ENCODE peak calls at places on chromosomes 13 and 19, in seven cellular contexts. A is Panc1, R is astrocyte of the spinal cord, T is DND-41, S is MM.1S, C is suprapubic skin, I is A549. K is an unnamed sample.

GRCh38 chr13:75704942-75705320 is 68.8 kb downstream of the LMO7 start:
- DNase-seq in A (no peak), R (no peak), T (no peak), S (no peak), C (peak; percentile 75), I (no peak), K (peak; percentile 34)

GRCh38 chr19:38452430-38453366 is 19.2 kb downstream of the RYR1 start:
- DNase-seq in A (no peak), R (no peak), T (peak; percentile 22), S (no peak), C (no peak), I (no peak), K (no peak)

GRCh38 chr13:100602472-100603142 is 14.0 kb upstream of the GGACT start:
- DNase-seq in A (no peak), R (no peak), T (no peak), S (no peak), C (no peak), I (no peak), K (no peak)

GRCh38 chr19:7176792-7177191 is 107.3 kb downstream of the ZNF557 start:
- DNase-seq in A (no peak), R (no peak), T (no peak), S (no peak), C (no peak), I (no peak), K (no peak)

GRCh38 chr13:34413538-34414210 is 528.4 kb upstream of the NBEA start:
- DNase-seq in A (no peak), R (no peak), T (no peak), S (no peak), C (no peak), I (no peak), K (no peak)

GRCh38 chr13:36297600-36298338 is at the start of gene CCDC169:
- DNase-seq in A (no peak), R (peak; percentile 70), T (no peak), S (peak; percentile 60), C (peak; percentile 83), I (peak; percentile 32), K (peak; percentile 72)

GRCh38 chr13:78102121-78102677 is 183.6 kb upstream of the EDNRB start:
- DNase-seq in A (no peak), R (peak; percentile 14), T (no peak), S (peak; percentile 78), C (no peak), I (no peak), K (peak; percentile 91)

GRCh38 chr13:57624565-57625435 is 6.7 kb upstream of the PCDH17 start:
- DNase-seq in A (no peak), R (peak; percentile 68), T (no peak), S (peak; percentile 18), C (no peak), I (no peak), K (peak; percentile 68)

GRCh38 chr13:43159007-43159406 is 135.6 kb downstream of the DNAJC15 start:
- DNase-seq in A (no peak), R (peak; percentile 62), T (no peak), S (no peak), C (no peak), I (no peak), K (peak; percentile 66)

GRCh38 chr13:64347662-64348061 is 2882.5 kb downstream of the PCDH9 start:
- DNase-seq in A (no peak), R (no peak), T (no peak), S (no peak), C (no peak), I (no peak), K (peak; percentile 40)

GRCh38 chr19:42086770-42087550 is 11.0 kb downstream of the ZNF574 start:
- DNase-seq in A (no peak), R (peak; percentile 84), T (no peak), S (no peak), C (no peak), I (no peak), K (peak; percentile 47)

GRCh38 chr19:21256722-21257121 is 72.5 kb downstream of the ZNF708 start:
- DNase-seq in A (no peak), R (no peak), T (no peak), S (no peak), C (no peak), I (peak; percentile 20), K (peak; percentile 34)

GRCh38 chr13:63910406-63910957 is 2494.8 kb upstream of the PCDH20 start:
- DNase-seq in A (no peak), R (peak; percentile 45), T (no peak), S (no peak), C (no peak), I (no peak), K (peak; percentile 19)

DNA sequence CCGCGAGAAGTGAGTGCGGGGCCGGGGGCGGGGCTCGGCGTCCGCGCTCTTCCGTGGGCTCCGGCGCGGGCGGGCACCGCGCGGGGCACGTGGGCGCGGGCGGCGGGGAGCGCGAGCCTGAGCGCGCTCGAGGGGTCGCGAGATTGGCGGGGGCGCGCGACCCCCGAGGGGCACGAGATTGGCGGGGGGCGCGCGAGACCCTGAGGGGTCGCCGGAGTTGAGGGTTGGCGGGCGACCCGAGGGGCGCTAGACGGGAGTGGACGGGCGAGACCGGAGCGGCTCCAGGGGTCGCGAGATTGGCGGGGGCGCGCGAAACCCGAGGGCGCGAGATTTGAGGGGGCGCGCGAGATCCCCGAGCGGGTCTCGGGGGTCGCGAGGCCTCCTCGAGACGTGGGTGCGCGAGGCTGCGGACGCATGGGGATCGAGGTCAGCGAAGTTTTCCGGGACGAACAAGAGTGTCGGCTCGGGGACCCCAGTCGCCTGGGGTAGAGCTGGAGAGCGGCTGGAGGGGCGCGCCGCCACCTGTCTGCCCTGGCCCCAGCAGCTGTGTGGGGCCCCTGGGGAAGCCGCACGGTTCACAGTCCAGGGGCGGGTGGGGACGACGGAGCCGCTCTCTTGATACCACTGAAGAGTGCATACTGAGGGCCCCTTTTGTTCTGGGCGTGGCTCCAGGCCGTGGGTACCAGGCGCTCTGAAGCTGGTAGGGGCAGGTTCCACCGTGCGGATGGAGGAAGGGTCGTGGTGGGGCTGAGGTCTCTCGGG is 682 bp downstream of the SSBP4 start:
- DNase-seq in A (no peak), R (no peak), T (peak; percentile 71), S (no peak), C (peak; percentile 85), I (no peak), K (no peak)
- H3K4me3 ChIP-seq in A (peak overlapping the region; percentile 73), R (peak overlapping the region; percentile 71), T (peak overlapping the region; percentile 70), S (peak overlapping the region; percentile 49), C (peak overlapping the region; percentile 68), I (peak overlapping the region; percentile 77), K (peak overlapping the region; percentile 83)

DNA sequence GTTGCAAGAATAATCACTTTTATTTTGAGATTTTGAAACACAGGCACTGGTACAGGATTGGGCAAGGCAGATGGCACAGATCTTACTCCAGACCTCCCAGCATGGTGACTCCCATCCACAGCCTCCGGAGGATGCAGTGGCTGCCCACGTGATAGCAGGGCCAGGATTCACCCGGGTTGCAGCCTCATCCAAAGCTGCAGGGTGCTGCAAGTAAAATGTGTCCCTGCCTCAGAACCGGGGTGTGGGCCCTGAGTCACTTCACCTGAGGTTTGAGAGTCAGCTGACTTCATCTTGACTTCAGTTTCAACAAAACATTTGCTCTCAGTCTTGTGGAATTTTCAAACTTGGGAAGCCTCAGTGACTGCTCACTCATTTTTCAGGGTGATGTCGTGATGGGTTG is 201.9 kb downstream of the FGF9 start:
- DNase-seq in A (no peak), R (no peak), T (no peak), S (no peak), C (no peak), I (no peak), K (no peak)
- TF ChIP-seq CTCF in A (no peak), R (no peak), T (no peak), S (no peak), C (no peak), I (no peak), K (no peak)

GRCh38 chr13:94707400-94708021 is 4.8 kb downstream of the SOX21 start:
- DNase-seq in A (no peak), R (peak; percentile 7), T (no peak), S (no peak), C (no peak), I (peak; percentile 48), K (no peak)
- H3K4me3 ChIP-seq in A (peak overlapping the region; percentile 59), R (peak overlapping the region; percentile 29), T (no peak overlapping the region), S (no peak overlapping the region), C (peak overlapping the region; percentile 35), I (peak overlapping the region; percentile 34), K (no peak overlapping the region)

GRCh38 chr13:79621902-79622301 is 140.9 kb downstream of the NDFIP2 start:
- DNase-seq in A (no peak), R (no peak), T (no peak), S (peak; percentile 12), C (no peak), I (no peak), K (no peak)
- TF ChIP-seq CTCF in A (no peak), R (no peak), T (no peak), S (no peak), C (no peak), I (no peak), K (no peak)

DNA sequence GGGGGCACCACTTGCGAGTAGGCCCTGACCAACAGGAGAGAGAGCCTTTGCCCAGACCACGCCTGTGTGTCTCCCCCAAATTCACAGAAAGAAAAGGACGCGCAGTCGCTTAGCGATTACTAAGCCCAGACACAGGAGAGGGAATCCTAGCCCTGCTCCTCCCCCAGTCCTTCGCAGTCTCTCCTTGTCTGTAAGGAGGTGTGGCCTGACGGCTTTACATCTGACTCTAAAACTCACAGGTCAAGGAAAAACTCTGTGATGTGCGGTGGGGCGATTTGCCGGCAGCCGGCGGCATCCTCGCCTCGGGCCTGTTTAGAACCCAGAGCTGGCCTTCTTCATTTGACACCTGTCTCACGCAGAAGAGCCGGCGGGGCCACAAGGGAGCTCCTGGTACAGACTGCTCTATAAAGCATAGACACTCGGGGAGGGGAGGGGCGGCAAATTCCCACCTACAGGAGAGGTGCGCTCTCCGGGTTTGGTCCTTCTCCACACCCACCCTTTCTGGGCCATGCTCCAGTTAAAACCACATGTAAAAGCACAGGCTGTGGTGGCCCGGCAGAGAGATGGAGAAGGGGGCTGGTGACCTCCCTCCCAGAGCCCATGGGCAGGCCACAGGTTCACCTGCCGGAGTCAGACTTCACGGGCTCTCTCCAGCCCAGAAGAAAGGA is 17.8 kb downstream of the GPR12 start:
- DNase-seq in A (no peak), R (no peak), T (no peak), S (no peak), C (no peak), I (no peak), K (no peak)
- H3K4me3 ChIP-seq in A (no peak overlapping the region), R (no peak overlapping the region), T (no peak overlapping the region), S (no peak overlapping the region), C (no peak overlapping the region), I (no peak overlapping the region), K (no peak overlapping the region)

DNA sequence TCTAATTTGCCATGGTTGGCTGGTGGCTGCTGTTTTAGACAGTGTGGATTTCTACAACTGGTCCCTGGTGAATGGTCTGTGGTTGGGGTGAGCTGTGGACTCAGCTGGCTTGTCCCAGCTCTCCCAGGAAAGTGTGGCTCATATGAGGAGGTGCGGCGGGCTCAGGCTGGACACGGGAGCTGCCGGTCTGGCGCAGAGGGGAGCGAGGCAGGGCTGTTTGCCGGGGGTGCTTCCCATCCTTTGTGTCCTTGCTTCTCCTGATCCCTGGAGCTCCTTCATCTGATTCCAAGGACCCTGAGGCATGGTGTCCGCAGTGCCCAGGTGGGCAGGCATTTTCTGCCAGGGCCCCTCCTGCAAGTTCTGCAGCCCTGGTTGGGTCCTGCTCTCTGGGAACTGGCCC is 104.9 kb downstream of the TEX29 start:
- DNase-seq in A (no peak), R (no peak), T (no peak), S (no peak), C (no peak), I (no peak), K (no peak)
- TF ChIP-seq CTCF in A (no peak), R (no peak), T (no peak), S (no peak), C (no peak), I (no peak), K (no peak)

GRCh38 chr19:48413879-48414623 is 20.6 kb downstream of the GRIN2D start:
- DNase-seq in A (no peak), R (no peak), T (no peak), S (no peak), C (no peak), I (no peak), K (no peak)
- H3K4me3 ChIP-seq in A (no peak overlapping the region), R (no peak overlapping the region), T (no peak overlapping the region), S (no peak overlapping the region), C (peak overlapping the region; percentile 32), I (no peak overlapping the region), K (no peak overlapping the region)